ENCODE peak calls at places on chromosomes 3 and 15, in eight cellular contexts. J, O, V, W, R, C, K and Z are unnamed samples.

GRCh38 chr15:68126415-68126814 is 72.3 kb downstream of the PIAS1 start:
- DNase-seq in K (no peak), W (no peak), R (no peak), C (no peak), J (no peak), O (no peak), V (no peak), Z (no peak)

GRCh38 chr3:81443948-81444347 is 317.5 kb downstream of the GBE1 start:
- DNase-seq in K (no peak), W (no peak), J (peak; percentile 66), V (no peak), R (no peak), O (peak; percentile 11), C (no peak), Z (no peak)

GRCh38 chr3:134590766-134591165 is 60.1 kb downstream of the KY start:
- DNase-seq in R (no peak), O (no peak), J (no peak), W (no peak), K (no peak), C (no peak), V (no peak), Z (no peak)

GRCh38 chr3:184409331-184409926 is 29.6 kb downstream of the CHRD start:
- DNase-seq in V (no peak), R (no peak), J (no peak), O (no peak), K (no peak), C (no peak), W (no peak), Z (no peak)

GRCh38 chr3:32616267-32616962 is 45.8 kb upstream of the DYNC1LI1 start:
- DNase-seq in K (no peak), V (no peak), W (no peak), R (no peak), C (no peak), J (no peak), O (no peak), Z (no peak)

GRCh38 chr3:122903171-122903570 is 108.3 kb downstream of the SLC49A4 start:
- DNase-seq in O (no peak), J (no peak), W (no peak), C (no peak), R (no peak), V (no peak), K (no peak), Z (no peak)

GRCh38 chr15:58434334-58434888 is 2.6 kb downstream of the LIPC start:
- DNase-seq in W (no peak), K (no peak), C (no peak), O (no peak), J (no peak), V (no peak), R (no peak), Z (no peak)

GRCh38 chr3:55332191-55332590 is 154.9 kb downstream of the WNT5A start:
- DNase-seq in J (no peak), V (no peak), K (no peak), O (no peak), R (no peak), C (no peak), W (no peak), Z (no peak)

GRCh38 chr3:130843441-130843840 is 50.4 kb upstream of the ATP2C1 start:
- DNase-seq in O (no peak), R (no peak), J (no peak), K (no peak), C (no peak), W (no peak), V (no peak), Z (no peak)

GRCh38 chr3:146709969-146710368 is 104.8 kb upstream of the PLSCR5 start:
- DNase-seq in R (no peak), V (no peak), J (no peak), K (no peak), C (no peak), O (no peak), W (no peak), Z (no peak)

GRCh38 chr3:9008550-9009255 is 45.4 kb upstream of the RAD18 start:
- DNase-seq in W (no peak), J (peak; percentile 84), R (no peak), K (no peak), V (no peak), C (no peak), O (no peak), Z (no peak)

GRCh38 chr3:16134173-16134928 is 40.1 kb upstream of the GALNT15 start:
- DNase-seq in O (no peak), K (no peak), V (no peak), C (no peak), J (no peak), W (no peak), R (peak; percentile 33), Z (no peak)

GRCh38 chr15:80418892-80419537 is 14.8 kb downstream of the ARNT2 start:
- DNase-seq in J (peak; percentile 67), V (no peak), W (peak; percentile 39), R (no peak), C (no peak), K (no peak), O (peak; percentile 56), Z (no peak)

GRCh38 chr3:119331661-119332060 is 37.5 kb downstream of the ARHGAP31 start:
- DNase-seq in W (no peak), O (no peak), K (no peak), V (no peak), R (no peak), J (peak; percentile 81), C (no peak), Z (no peak)

GRCh38 chr3:194166682-194167479 is 30.9 kb downstream of the HES1 start:
- DNase-seq in C (no peak), R (no peak), K (no peak), V (no peak), W (no peak), J (no peak), O (no peak), Z (no peak)

GRCh38 chr3:8903191-8903590 is 60.1 kb downstream of the RAD18 start:
- DNase-seq in C (no peak), K (no peak), J (no peak), R (no peak), O (no peak), V (no peak), W (no peak), Z (no peak)

GRCh38 chr15:68699881-68700394 is 120.8 kb downstream of the ANP32A start:
- DNase-seq in C (no peak), J (no peak), K (no peak), R (no peak), V (no peak), W (no peak), O (no peak), Z (no peak)

GRCh38 chr3:112635674-112636073 is 5.3 kb downstream of the CCDC80 start:
- DNase-seq in W (no peak), K (no peak), O (no peak), C (no peak), J (peak; percentile 58), R (no peak), V (no peak), Z (no peak)